ENCODE peak calls at places on chromosomes 11 and 22, in nine cellular contexts. X is uterus, E is heart left ventricle, H is vagina, K is A549, U is testis, I is NB4, A is IMR-90, J is body of pancreas. M is an unnamed sample.
A peak's percentile ranks its signal among the peaks of the same experiment; 100 is the strongest.

GRCh38 chr11:119363874-119364590 is 17.5 kb downstream of the USP2 start:
- DNase-seq in X (peak; percentile 73), E (peak; percentile 82), H (no peak), K (no peak), U (peak; percentile 71), I (no peak), A (no peak), J (peak; percentile 67), M (no peak)

GRCh38 chr11:6486256-6486655 is 5.0 kb downstream of the TIMM10B start:
- DNase-seq in X (no peak), E (no peak), H (no peak), K (no peak), U (no peak), I (no peak), A (no peak), J (no peak), M (no peak)

GRCh38 chr11:83120328-83120727 is 36.6 kb upstream of the PCF11 start:
- DNase-seq in X (no peak), E (no peak), H (no peak), K (no peak), U (no peak), I (no peak), A (peak; percentile 10), J (no peak), M (no peak)

GRCh38 chr11:73416711-73417265 is 40.6 kb downstream of the RELT start:
- DNase-seq in X (no peak), E (no peak), H (no peak), K (no peak), U (no peak), I (no peak), A (peak; percentile 39), J (no peak), M (no peak)

GRCh38 chr11:133306019-133306418 is 226.3 kb downstream of the OPCML start:
- DNase-seq in X (no peak), E (no peak), H (no peak), K (no peak), U (no peak), I (peak; percentile 17), A (no peak), J (no peak), M (no peak)

GRCh38 chr11:117704416-117705150 is 92.4 kb downstream of the DSCAML1 start:
- DNase-seq in X (no peak), E (peak; percentile 45), H (no peak), K (no peak), U (no peak), I (no peak), A (no peak), J (no peak), M (no peak)

GRCh38 chr22:36433318-36434231 is 45.8 kb upstream of the MYH9 start:
- DNase-seq in X (no peak), E (no peak), H (no peak), K (no peak), U (no peak), I (no peak), A (no peak), J (peak; percentile 96), M (peak; percentile 22)

GRCh38 chr11:27447288-27447914 is 25.2 kb downstream of the LGR4 start:
- DNase-seq in X (no peak), E (no peak), H (no peak), K (no peak), U (no peak), I (no peak), A (no peak), J (no peak), M (no peak)

GRCh38 chr11:62472063-62472884 is 53.4 kb downstream of the SCGB1A1 start:
- DNase-seq in X (peak; percentile 76), E (no peak), H (no peak), K (peak; percentile 57), U (no peak), I (peak; percentile 76), A (peak; percentile 59), J (no peak), M (no peak)

GRCh38 chr22:45007247-45007945 is 2.4 kb downstream of the PHF21B start:
- DNase-seq in X (peak; percentile 50), E (peak; percentile 37), H (no peak), K (peak; percentile 16), U (peak; percentile 80), I (peak; percentile 14), A (peak; percentile 27), J (peak; percentile 27), M (peak; percentile 67)

GRCh38 chr22:30777589-30777988 is 82.9 kb downstream of the OSBP2 start:
- DNase-seq in X (no peak), E (no peak), H (no peak), K (no peak), U (no peak), I (no peak), A (no peak), J (no peak), M (no peak)

GRCh38 chr22:46867106-46867505 is 104.7 kb downstream of the TBC1D22A start:
- DNase-seq in X (no peak), E (no peak), H (no peak), K (no peak), U (no peak), I (no peak), A (no peak), J (no peak), M (no peak)

GRCh38 chr22:27405672-27406388 is 395.7 kb downstream of the MN1 start:
- DNase-seq in X (peak; percentile 26), E (peak; percentile 65), H (no peak), K (peak; percentile 48), U (peak; percentile 72), I (peak; percentile 43), A (peak; percentile 45), J (peak; percentile 75), M (peak; percentile 34)

GRCh38 chr11:122748968-122749687 is 89.2 kb upstream of the CRTAM start:
- DNase-seq in X (no peak), E (peak; percentile 36), H (no peak), K (no peak), U (peak; percentile 44), I (peak; percentile 97), A (peak; percentile 95), J (no peak), M (no peak)
- TF ChIP-seq POLR2A in X (no peak), E (no peak), H (no peak), K (no peak), U (no peak), I (no peak), A (no peak), J (no peak), M (no peak)

DNA sequence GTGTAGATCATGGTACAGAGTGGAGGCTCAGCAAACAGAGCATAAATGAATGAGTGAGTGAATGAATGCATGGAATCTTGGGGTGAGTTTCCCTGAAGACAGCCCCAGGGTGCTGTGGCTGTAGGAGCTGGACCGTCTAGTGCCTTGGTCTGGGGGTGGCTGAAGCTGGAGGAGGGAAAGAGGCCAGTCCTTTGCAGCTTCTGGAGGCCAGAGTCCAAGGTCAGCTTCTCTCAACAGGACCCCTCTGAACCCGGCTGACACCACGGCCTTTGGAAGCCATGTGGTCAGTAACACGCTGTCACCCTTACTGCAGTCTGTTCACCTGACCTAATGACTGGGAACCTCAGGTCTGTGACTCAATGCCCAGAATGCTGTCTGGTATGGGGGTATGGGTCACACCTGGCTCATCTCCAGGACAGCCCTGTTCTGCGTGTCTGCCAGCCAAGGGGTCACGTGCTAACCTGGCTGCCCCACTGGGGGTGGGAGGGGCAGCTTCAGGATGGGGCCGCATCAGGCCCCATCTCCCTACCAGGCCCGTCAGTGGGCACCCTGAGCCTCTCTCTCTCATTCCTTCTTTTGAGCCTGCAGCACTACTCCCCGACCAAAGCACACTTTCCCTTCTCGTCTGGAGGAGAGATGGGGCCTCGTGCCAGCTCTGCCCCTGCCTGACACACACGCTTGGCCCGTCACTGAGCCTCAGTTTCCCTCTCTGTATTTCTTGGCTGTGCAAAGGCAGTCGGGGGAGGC is 24.1 kb upstream of the CHKA start:
- DNase-seq in X (no peak), E (no peak), H (no peak), K (peak; percentile 53), U (no peak), I (no peak), A (no peak), J (peak; percentile 88), M (no peak)
- TF ChIP-seq POLR2A in X (no peak), E (no peak), H (no peak), K (no peak), U (no peak), I (no peak), A (no peak), J (no peak), M (no peak)

DNA sequence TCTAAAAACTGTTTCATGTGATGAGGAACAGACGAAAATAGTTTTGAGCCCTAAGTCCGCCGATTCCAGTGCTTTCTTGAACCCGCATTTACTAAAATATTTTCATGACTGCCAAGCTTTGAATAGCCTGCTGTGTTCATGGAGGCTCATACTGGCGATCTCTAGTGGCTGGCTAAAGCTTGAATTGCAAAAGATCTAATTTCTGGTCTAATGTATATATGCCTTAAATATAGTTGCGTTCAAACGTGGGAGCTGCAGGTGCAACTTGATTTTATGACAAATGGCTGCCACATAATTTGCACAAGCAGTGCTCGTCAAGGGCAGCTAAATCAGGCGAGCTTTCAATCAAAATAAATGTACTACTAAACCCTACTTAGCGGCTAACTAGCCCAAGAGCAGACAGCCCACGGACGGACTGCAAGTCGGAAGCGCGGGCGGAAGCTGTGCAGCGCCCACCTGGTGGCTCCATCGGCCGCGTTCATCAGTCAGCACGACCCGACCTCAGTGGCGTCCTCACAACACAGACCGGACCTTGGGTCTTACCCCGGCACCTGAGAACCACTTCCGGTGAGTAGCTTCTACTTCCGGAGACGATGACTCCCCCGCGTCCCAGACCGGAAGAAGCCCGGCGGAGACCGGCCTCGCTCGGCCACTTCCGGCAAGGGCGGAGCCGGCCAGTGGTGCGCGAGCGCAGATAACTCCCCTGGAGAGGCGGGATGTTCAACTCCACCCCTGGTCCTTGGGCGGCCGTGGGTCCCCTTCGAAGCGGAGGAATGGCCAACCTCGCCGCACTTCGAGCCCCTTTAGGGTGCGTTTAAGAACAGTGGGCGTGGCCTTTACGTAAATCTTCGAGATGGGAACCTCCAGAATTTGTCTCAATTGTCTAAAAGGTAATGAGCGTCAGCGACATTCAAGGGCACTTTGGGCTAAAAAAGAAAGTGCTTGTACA is 6.1 kb downstream of the RPL27A start:
- DNase-seq in X (peak; percentile 96), E (peak; percentile 96), H (no peak), K (peak; percentile 98), U (peak; percentile 95), I (peak; percentile 98), A (peak; percentile 96), J (peak; percentile 95), M (peak; percentile 90)
- TF ChIP-seq POLR2A in X (no peak), E (no peak), H (no peak), K (peak; percentile 83), U (no peak), I (peak; percentile 81), A (peak; percentile 80), J (peak; percentile 93), M (peak; percentile 49)

DNA sequence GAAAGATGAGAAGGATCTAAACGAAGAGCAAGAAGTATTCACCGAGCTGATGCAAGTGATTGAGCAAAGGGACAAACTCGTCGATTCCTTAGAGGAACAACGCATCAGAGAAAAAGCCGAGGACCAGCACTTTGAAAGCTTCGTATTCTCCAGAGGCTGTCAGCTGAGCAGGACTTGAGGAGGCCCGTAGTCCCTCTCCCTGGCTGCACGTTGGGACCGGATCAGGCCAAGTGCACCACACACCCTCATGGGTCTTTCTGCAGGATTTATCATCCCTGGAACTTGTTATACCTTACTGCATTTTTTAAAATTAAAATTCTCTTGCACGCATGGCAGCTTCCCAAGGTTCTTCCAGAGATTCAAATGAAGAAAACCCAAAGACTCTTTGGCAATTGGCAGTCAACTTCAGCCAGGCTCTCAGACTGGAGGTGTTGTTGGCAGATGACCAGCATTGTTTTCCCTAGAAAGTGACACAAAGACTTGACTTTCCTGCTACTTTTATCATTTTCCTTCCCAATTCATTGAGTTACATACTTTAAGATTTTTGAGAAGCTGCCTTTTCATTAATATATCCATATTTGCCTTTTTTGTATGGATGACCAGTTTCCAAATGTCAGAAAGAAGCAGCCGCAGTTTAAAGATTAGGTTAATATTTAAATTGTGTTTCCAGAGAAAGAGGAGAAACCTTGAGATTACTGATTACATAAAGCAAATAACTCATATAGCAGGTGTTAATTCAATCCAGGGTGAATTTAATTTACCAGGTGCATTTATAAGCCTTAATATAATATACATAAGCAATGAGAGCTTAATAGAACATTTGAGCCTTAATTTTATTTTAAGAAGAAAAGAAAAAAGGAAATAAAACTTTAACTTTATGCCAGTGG is 18.8 kb upstream of the PARVA start:
- DNase-seq in X (no peak), E (no peak), H (no peak), K (no peak), U (no peak), I (no peak), A (no peak), J (peak; percentile 34), M (no peak)
- TF ChIP-seq POLR2A in X (no peak), E (no peak), H (no peak), K (no peak), U (no peak), I (no peak), A (no peak), J (no peak), M (no peak)